ENCODE peak calls at places on chromosomes 5 and 9, in nine cellular contexts. W, N, S, J, R, D, O, X and H are unnamed samples.

GRCh38 chr9:137007060-137007815 is 10.9 kb upstream of the CLIC3 start:
- DNase-seq in W (no peak), S (no peak), R (no peak), X (no peak), O (no peak), D (no peak), N (no peak), J (peak), H (no peak)

GRCh38 chr9:135949666-135950134 is 11.5 kb downstream of the UBAC1 start:
- DNase-seq in D (no peak), J (no peak), W (no peak), S (no peak), N (no peak), O (no peak), X (no peak), R (no peak), H (no peak)

GRCh38 chr5:67375606-67376005 is 179.0 kb upstream of the CD180 start:
- DNase-seq in N (no peak), O (no peak), J (no peak), R (no peak), W (no peak), X (no peak), D (no peak), S (no peak), H (no peak)

GRCh38 chr9:4933177-4933576 is 51.9 kb upstream of the JAK2 start:
- DNase-seq in O (no peak), X (no peak), S (no peak), D (no peak), W (no peak), N (no peak), J (no peak), R (no peak), H (no peak)

GRCh38 chr9:96376926-96377874 is 6.3 kb downstream of the SLC35D2 start:
- DNase-seq in X (no peak), N (no peak), R (no peak), J (no peak), S (peak), D (no peak), W (no peak), O (no peak), H (no peak)

GRCh38 chr9:133386338-133386737 is 10.2 kb downstream of the STKLD1 start:
- DNase-seq in J (no peak), W (no peak), R (no peak), X (no peak), D (no peak), S (no peak), N (no peak), O (no peak), H (no peak)

GRCh38 chr5:174355208-174355612 is 309.7 kb downstream of the NSG2 start:
- DNase-seq in S (no peak), D (no peak), R (no peak), W (peak), X (no peak), O (no peak), N (no peak), J (no peak), H (no peak)

GRCh38 chr5:170225326-170226137 is 7.3 kb upstream of the C5orf58 start:
- DNase-seq in X (peak), O (peak), S (peak), W (peak), R (peak), J (no peak), N (peak), D (peak), H (peak)

GRCh38 chr5:1118738-1119137 is 6.9 kb upstream of the SLC12A7 start:
- DNase-seq in R (no peak), W (no peak), S (no peak), O (no peak), D (no peak), X (no peak), N (no peak), J (peak), H (peak)

GRCh38 chr9:107945493-107945892 is 455.9 kb upstream of the KLF4 start:
- DNase-seq in O (no peak), J (no peak), X (no peak), N (no peak), D (no peak), S (no peak), R (no peak), W (no peak), H (no peak)

GRCh38 chr5:82176115-82176514 is 102.0 kb downstream of the RPS23 start:
- DNase-seq in R (no peak), S (no peak), W (no peak), J (no peak), O (no peak), X (no peak), D (no peak), N (no peak), H (no peak)

GRCh38 chr9:133727277-133727875 is 10.8 kb downstream of the SARDH start:
- DNase-seq in D (no peak), N (no peak), R (no peak), S (no peak), W (no peak), J (peak), O (peak), X (no peak), H (no peak)

GRCh38 chr5:111235635-111236034 is 11.5 kb downstream of the CAMK4 start:
- DNase-seq in N (no peak), O (no peak), S (no peak), J (peak), X (no peak), W (no peak), R (no peak), D (no peak), H (no peak)

GRCh38 chr5:111236995-111237394 is 12.8 kb downstream of the CAMK4 start:
- DNase-seq in W (no peak), D (no peak), O (no peak), N (no peak), S (no peak), X (no peak), J (no peak), R (no peak), H (no peak)

GRCh38 chr5:111241696-111242095 is 17.5 kb downstream of the CAMK4 start:
- DNase-seq in N (no peak), X (no peak), R (no peak), J (no peak), W (no peak), O (no peak), S (no peak), D (no peak), H (no peak)

GRCh38 chr5:111237470-111237869 is 13.3 kb downstream of the CAMK4 start:
- DNase-seq in W (no peak), O (no peak), D (no peak), S (peak), N (no peak), J (no peak), R (no peak), X (no peak), H (no peak)

GRCh38 chr5:111238826-111239225 is 14.6 kb downstream of the CAMK4 start:
- DNase-seq in J (no peak), N (no peak), X (no peak), W (no peak), S (no peak), R (no peak), D (peak), O (no peak), H (no peak)
- TF ChIP-seq POLR2AphosphoS5 in J (no peak), N (no peak), X (no peak), W (no peak), S (no peak), R (no peak), D (no peak), O (no peak), H (no peak)

GRCh38 chr5:102554092-102554491 is 55.3 kb upstream of the SLCO6A1 start:
- DNase-seq in O (no peak), X (no peak), N (no peak), S (no peak), D (no peak), W (no peak), R (no peak), J (no peak), H (no peak)

DNA sequence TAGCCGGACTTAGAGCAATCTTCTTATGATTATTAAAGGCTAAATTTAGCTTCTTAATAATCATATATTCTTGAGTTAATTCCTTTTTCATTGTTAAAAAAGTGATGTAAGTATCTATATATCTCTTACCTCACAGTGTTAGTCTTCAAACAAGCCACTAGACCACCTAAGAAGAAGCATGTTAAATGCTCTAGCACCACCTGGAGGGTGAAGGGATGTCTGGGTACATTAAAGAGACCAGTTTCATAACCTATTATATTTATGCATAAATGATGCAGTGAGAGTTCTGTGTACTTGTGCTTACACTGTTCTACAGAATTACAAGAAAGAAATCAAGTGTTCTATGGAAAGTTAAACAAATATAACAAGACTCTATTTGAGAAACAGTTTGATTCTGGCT is 55.9 kb upstream of the SLCO6A1 start:
- DNase-seq in X (no peak), N (no peak), J (no peak), W (no peak), O (no peak), R (no peak), S (no peak), D (no peak), H (no peak)
- TF ChIP-seq CTCF in X (peak), N (no peak), J (no peak), W (no peak), O (no peak), R (no peak), S (no peak), D (no peak), H (no peak)

DNA sequence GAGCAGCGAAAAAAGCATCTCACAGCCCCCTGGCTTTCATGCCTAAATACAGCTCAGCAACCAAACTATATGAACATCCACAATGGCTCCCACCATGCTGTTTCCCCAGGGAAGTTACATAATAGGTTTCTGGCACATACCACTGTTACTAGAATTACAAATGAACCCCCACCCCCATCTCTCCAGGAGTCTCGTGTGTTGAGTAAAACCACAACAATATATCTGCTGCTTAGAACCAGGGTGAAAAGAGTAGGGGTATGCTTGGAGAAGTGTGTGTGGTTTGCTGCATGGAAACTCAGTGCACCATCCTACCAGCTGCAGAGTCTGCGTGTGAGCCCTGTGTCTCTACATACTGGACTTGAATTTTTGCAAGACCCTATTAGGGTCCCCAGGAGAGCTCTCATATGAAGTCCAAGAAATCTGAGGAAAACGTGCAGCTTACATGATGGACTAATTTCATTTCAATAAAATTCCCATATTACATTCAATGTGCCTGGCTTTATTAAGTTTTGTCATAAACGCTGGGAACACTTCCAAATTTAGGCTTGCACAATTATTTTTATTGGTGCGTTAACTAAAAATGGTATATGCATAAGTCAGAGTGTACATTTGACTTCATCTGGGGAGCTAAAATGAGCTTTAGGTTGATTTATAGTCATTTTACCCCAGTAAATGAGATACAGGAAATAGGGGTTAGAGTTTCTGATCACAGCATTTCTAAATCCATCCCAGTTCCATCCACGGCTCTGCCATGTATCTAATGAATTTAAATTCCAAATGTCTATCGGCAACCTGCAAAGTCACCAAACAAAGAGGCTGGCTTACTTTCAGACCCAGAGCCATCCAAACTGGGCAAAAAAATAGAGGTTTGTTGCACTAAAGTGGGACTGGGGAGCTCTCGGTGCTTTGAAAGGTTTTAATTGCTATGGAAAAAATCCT is 104.6 kb upstream of the NFIB start:
- DNase-seq in N (no peak), X (no peak), R (no peak), O (no peak), J (no peak), S (no peak), W (no peak), D (no peak), H (no peak)
- TF ChIP-seq POLR2AphosphoS5 in N (no peak), X (no peak), R (no peak), O (no peak), J (no peak), S (no peak), W (no peak), D (no peak), H (no peak)

GRCh38 chr5:139872052-139872766 is 76.6 kb downstream of the PSD2 start:
- DNase-seq in X (no peak), S (no peak), D (no peak), O (no peak), W (no peak), R (no peak), N (no peak), J (no peak), H (no peak)
- TF ChIP-seq CTCF in X (peak), S (no peak), D (no peak), O (no peak), W (no peak), R (no peak), N (no peak), J (no peak), H (no peak)

GRCh38 chr5:142117579-142118420 is 9.2 kb downstream of the NDFIP1 start:
- DNase-seq in W (no peak), R (no peak), S (no peak), O (no peak), D (no peak), X (no peak), J (no peak), N (no peak), H (no peak)
- TF ChIP-seq POLR2AphosphoS5 in W (no peak), R (no peak), S (no peak), O (no peak), D (no peak), X (no peak), J (no peak), N (no peak), H (no peak)

GRCh38 chr5:171855798-171856772 is 70.5 kb downstream of the SMIM23 start:
- DNase-seq in O (no peak), R (no peak), S (no peak), J (peak), D (no peak), N (no peak), X (no peak), W (peak), H (no peak)

GRCh38 chr5:171857537-171857936 is 71.9 kb downstream of the SMIM23 start:
- DNase-seq in R (no peak), O (no peak), X (no peak), J (no peak), D (no peak), W (no peak), S (no peak), N (no peak), H (no peak)

GRCh38 chr5:171861383-171861782 is 75.8 kb downstream of the SMIM23 start:
- DNase-seq in D (no peak), J (no peak), S (no peak), N (no peak), X (no peak), R (no peak), O (no peak), W (no peak), H (no peak)

GRCh38 chr5:171855265-171855664 is 69.6 kb downstream of the SMIM23 start:
- DNase-seq in X (no peak), J (no peak), R (no peak), W (no peak), O (no peak), S (no peak), D (no peak), N (no peak), H (no peak)

DNA sequence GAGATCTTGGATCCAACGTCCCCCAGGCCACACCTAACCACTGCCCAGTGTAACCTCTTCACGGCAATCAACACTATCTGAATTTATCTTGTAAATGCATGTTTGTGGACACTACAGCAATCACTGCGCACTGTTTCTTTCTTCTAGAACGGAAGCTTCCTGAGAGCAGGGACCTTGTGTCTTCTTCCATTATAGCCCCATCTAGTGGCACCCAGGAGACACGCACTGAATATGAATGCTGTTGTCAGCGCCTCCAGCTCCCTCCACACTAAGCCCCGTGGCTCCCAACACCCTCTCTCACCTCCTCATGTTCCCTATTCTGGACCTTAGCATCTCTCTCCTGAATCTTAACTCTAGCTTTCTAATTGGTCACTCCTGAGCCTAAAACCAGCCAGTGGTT is 72.7 kb downstream of the SMIM23 start:
- DNase-seq in N (no peak), D (no peak), W (no peak), O (no peak), S (no peak), J (no peak), X (no peak), R (no peak), H (no peak)
- TF ChIP-seq CTCF in N (peak), D (no peak), W (peak), O (no peak), S (peak), J (no peak), X (peak), R (peak), H (no peak)

DNA sequence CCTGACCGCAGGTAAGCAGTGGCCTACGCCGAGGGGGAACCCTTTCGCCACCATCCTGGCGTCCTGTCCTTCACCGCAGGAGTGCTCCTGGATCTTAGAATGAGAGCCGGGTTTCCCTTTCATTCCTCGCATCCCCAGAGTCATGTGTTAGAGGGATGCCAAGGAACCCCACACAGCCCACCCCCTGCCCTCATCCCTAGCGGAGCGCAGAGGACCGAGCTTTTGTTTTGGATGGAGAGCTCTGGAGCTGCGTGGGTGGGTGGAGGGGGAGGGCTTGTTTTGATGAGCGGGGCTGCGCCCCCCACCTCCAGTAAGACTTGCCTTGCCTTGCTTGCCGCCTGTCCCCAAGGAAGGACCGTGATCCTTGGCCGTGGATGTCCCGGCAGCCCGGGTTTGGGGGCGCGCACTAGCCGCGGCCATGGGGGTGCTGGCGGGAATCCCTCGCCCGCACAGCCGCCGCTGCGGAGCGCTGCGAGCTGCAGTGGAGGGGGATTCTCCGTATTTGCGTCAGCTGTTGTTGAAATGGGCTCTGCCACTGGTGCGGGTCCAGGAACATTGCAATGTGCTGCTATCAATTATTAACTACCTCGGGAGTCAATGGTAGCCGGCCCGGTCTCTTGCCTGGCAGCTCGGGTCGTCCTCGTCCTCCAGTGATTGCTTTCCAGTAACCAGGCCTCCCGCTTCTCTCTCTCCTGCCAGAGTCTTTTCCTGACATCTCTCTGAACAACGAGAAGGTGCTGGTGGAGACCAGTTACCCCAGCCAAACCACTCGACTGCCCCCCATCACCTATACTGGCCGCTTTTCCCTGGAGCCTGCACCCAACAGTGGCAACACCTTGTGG is 1.0 kb downstream of the EGR1 start:
- DNase-seq in D (peak), R (no peak), N (no peak), S (peak), X (no peak), J (peak), W (no peak), O (peak), H (peak)
- TF ChIP-seq POLR2AphosphoS5 in D (peak), R (no peak), N (no peak), S (no peak), X (peak), J (no peak), W (no peak), O (no peak), H (peak)